ENCODE peak calls at places on chromosomes 13 and 19, in six cellular contexts. One of them, this sample, is unnamed. For H3K4me1, the result is how much of the 10 kb centered on the place peaks cover.

GRCh38 chr19:30066781-30067759 is 125.0 kb downstream of the URI1 start:
- DNase-seq in pancreas: no peak
- DNase-seq in H9: peak
- DNase-seq in left lung: no peak
- DNase-seq in CD8-positive, alpha-beta T cell: no peak
- DNase-seq in OCI-LY7: peak
- DNase-seq in this sample: no peak

GRCh38 chr19:27736225-27736624 is 1476.7 kb downstream of the UQCRFS1 start:
- DNase-seq in pancreas: no peak
- DNase-seq in H9: no peak
- DNase-seq in left lung: no peak
- DNase-seq in CD8-positive, alpha-beta T cell: no peak
- DNase-seq in OCI-LY7: no peak
- DNase-seq in this sample: no peak

GRCh38 chr13:80605743-80606142 is 264.8 kb upstream of the SPRY2 start:
- DNase-seq in pancreas: no peak
- DNase-seq in H9: no peak
- DNase-seq in left lung: no peak
- DNase-seq in CD8-positive, alpha-beta T cell: no peak
- DNase-seq in OCI-LY7: no peak
- DNase-seq in this sample: no peak

GRCh38 chr19:4229179-4229931 is at the start of gene EBI3:
- DNase-seq in pancreas: no peak
- DNase-seq in H9: peak
- DNase-seq in left lung: no peak
- DNase-seq in CD8-positive, alpha-beta T cell: no peak
- DNase-seq in OCI-LY7: no peak
- DNase-seq in this sample: no peak

GRCh38 chr13:98576215-98576945 is 527 bp downstream of the STK24 start:
- DNase-seq in pancreas: peak
- DNase-seq in H9: no peak
- DNase-seq in left lung: peak
- DNase-seq in CD8-positive, alpha-beta T cell: peak
- DNase-seq in OCI-LY7: peak
- DNase-seq in this sample: no peak

GRCh38 chr19:38216785-38217746 is 7.0 kb downstream of the DPF1 start:
- DNase-seq in pancreas: no peak
- DNase-seq in H9: no peak
- DNase-seq in left lung: no peak
- DNase-seq in CD8-positive, alpha-beta T cell: no peak
- DNase-seq in OCI-LY7: no peak
- DNase-seq in this sample: no peak

GRCh38 chr19:12834976-12835757 is 788 bp upstream of the RTBDN start:
- DNase-seq in pancreas: peak
- DNase-seq in H9: peak
- DNase-seq in left lung: no peak
- DNase-seq in CD8-positive, alpha-beta T cell: peak
- DNase-seq in OCI-LY7: peak
- DNase-seq in this sample: no peak

GRCh38 chr19:57302727-57303401 is 17.4 kb upstream of the ZNF543 start:
- DNase-seq in pancreas: no peak
- DNase-seq in H9: no peak
- DNase-seq in left lung: no peak
- DNase-seq in CD8-positive, alpha-beta T cell: no peak
- DNase-seq in OCI-LY7: no peak
- DNase-seq in this sample: no peak

GRCh38 chr19:46490774-46491173 is 4.9 kb downstream of the PNMA8B start:
- DNase-seq in pancreas: no peak
- DNase-seq in H9: no peak
- DNase-seq in left lung: peak
- DNase-seq in CD8-positive, alpha-beta T cell: no peak
- DNase-seq in OCI-LY7: no peak
- DNase-seq in this sample: no peak

GRCh38 chr13:37448072-37448471 is 150.5 kb downstream of the POSTN start:
- DNase-seq in pancreas: no peak
- DNase-seq in H9: no peak
- DNase-seq in left lung: no peak
- DNase-seq in CD8-positive, alpha-beta T cell: no peak
- DNase-seq in OCI-LY7: no peak
- DNase-seq in this sample: no peak

GRCh38 chr19:13428352-13428751 is 77.9 kb downstream of the CACNA1A start:
- DNase-seq in pancreas: no peak
- DNase-seq in H9: peak
- DNase-seq in left lung: no peak
- DNase-seq in CD8-positive, alpha-beta T cell: peak
- DNase-seq in OCI-LY7: peak
- DNase-seq in this sample: peak

GRCh38 chr19:54484451-54484850 is 11.4 kb upstream of the CDC42EP5 start:
- DNase-seq in pancreas: no peak
- DNase-seq in H9: no peak
- DNase-seq in left lung: no peak
- DNase-seq in CD8-positive, alpha-beta T cell: no peak
- DNase-seq in OCI-LY7: no peak
- DNase-seq in this sample: no peak

GRCh38 chr13:69769637-69770036 is 338.0 kb upstream of the ATXN8OS start:
- DNase-seq in pancreas: no peak
- DNase-seq in H9: no peak
- DNase-seq in left lung: no peak
- DNase-seq in CD8-positive, alpha-beta T cell: no peak
- DNase-seq in OCI-LY7: peak
- DNase-seq in this sample: no peak

GRCh38 chr13:39516140-39516539 is 86.9 kb downstream of the LHFPL6 start:
- DNase-seq in pancreas: no peak
- DNase-seq in H9: no peak
- DNase-seq in left lung: no peak
- DNase-seq in CD8-positive, alpha-beta T cell: no peak
- DNase-seq in OCI-LY7: no peak
- DNase-seq in this sample: no peak

GRCh38 chr19:44808463-44809371 is at the start of gene BCAM:
- DNase-seq in pancreas: peak
- DNase-seq in H9: peak
- DNase-seq in left lung: peak
- DNase-seq in CD8-positive, alpha-beta T cell: no peak
- DNase-seq in OCI-LY7: no peak
- DNase-seq in this sample: no peak

GRCh38 chr13:27211771-27212364 is 39.5 kb upstream of the RPL21 start:
- DNase-seq in pancreas: no peak
- DNase-seq in H9: no peak
- DNase-seq in left lung: peak
- DNase-seq in CD8-positive, alpha-beta T cell: no peak
- DNase-seq in OCI-LY7: no peak
- DNase-seq in this sample: peak

GRCh38 chr13:110407531-110407930 is 100.4 kb downstream of the COL4A2 start:
- DNase-seq in pancreas: no peak
- DNase-seq in H9: no peak
- DNase-seq in left lung: no peak
- DNase-seq in CD8-positive, alpha-beta T cell: no peak
- DNase-seq in OCI-LY7: no peak
- DNase-seq in this sample: no peak

GRCh38 chr13:110405597-110406450 is 98.7 kb downstream of the COL4A2 start:
- DNase-seq in pancreas: no peak
- DNase-seq in H9: no peak
- DNase-seq in left lung: no peak
- DNase-seq in CD8-positive, alpha-beta T cell: no peak
- DNase-seq in OCI-LY7: no peak
- DNase-seq in this sample: no peak

GRCh38 chr13:110408286-110408685 is 101.2 kb downstream of the COL4A2 start:
- DNase-seq in pancreas: no peak
- DNase-seq in H9: no peak
- DNase-seq in left lung: no peak
- DNase-seq in CD8-positive, alpha-beta T cell: no peak
- DNase-seq in OCI-LY7: no peak
- DNase-seq in this sample: no peak

GRCh38 chr13:110409581-110409992 is 102.5 kb downstream of the COL4A2 start:
- DNase-seq in pancreas: no peak
- DNase-seq in H9: no peak
- DNase-seq in left lung: no peak
- DNase-seq in CD8-positive, alpha-beta T cell: no peak
- DNase-seq in OCI-LY7: no peak
- DNase-seq in this sample: no peak

GRCh38 chr13:110407021-110407420 is 99.9 kb downstream of the COL4A2 start:
- DNase-seq in pancreas: no peak
- DNase-seq in H9: no peak
- DNase-seq in left lung: no peak
- DNase-seq in CD8-positive, alpha-beta T cell: no peak
- DNase-seq in OCI-LY7: no peak
- DNase-seq in this sample: no peak
- H3K4me1 ChIP-seq in pancreas: under half
- H3K4me1 ChIP-seq in H9: under half
- H3K4me1 ChIP-seq in left lung: under half
- H3K4me1 ChIP-seq in CD8-positive, alpha-beta T cell: under half
- H3K4me1 ChIP-seq in OCI-LY7: under half
- H3K4me1 ChIP-seq in this sample: under half

DNA sequence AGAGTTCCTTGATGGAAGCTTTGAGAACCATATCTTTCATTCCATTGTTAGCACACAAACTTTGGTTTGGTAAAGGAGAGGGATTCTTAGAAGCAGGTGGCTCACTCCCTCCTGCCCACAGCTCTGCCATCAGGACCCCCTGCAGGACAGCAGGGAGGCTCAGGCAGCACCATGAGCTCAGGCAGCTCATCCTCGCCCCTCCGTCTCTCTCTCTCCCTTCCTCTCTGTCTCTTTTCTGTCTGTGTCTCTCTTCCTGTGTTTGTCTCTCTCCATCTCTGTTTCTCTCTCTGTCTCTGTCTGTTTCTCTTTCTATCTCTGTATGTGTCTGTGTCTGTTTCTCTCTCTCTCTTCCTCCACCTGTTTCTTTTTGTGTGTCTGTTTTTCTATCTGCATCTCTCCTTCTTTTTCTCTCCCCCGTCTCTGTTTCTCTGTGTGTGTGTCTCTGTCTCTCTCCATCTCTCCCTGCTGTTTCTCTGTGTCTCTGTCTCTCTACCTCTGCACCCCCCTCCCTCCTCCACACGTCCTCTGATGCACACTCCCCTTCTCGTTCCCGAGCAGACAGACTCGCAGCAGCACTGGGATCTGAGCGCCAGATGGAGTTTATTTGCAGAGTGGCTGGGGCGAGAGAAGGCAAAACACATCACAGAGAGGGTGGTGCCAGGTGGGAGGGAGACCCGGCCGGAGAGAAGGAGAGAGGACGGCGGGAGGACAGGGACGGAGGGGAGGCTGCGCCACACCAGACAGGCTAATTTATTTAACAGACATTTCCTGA is 8.7 kb downstream of the SBK2 start:
- DNase-seq in pancreas: no peak
- DNase-seq in H9: no peak
- DNase-seq in left lung: no peak
- DNase-seq in CD8-positive, alpha-beta T cell: no peak
- DNase-seq in OCI-LY7: no peak
- DNase-seq in this sample: no peak
- TF ChIP-seq CTCF in pancreas: no peak
- TF ChIP-seq CTCF in H9: no peak
- TF ChIP-seq CTCF in left lung: no peak
- TF ChIP-seq CTCF in CD8-positive, alpha-beta T cell: no peak
- TF ChIP-seq CTCF in OCI-LY7: no peak
- TF ChIP-seq CTCF in this sample: no peak

DNA sequence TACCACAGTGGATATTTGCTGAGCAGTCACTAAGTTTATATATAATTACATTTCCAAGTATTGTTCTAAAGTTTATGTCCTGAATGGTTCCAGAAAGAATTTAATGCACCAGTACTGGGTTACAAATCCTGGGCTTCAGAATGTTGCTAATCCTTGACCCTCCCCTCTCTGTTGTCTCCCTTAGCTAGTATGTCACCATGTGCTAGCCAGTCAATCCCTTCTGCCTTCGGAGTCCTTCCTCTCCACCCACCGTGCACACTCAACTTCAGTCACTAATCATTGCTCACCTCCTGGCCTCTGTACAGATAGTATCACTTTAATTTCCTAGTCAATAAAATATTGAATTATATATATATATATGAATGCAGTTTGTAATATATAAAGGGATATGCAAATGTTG is 7.5 kb downstream of the FAM124A start:
- DNase-seq in pancreas: no peak
- DNase-seq in H9: peak
- DNase-seq in left lung: no peak
- DNase-seq in CD8-positive, alpha-beta T cell: no peak
- DNase-seq in OCI-LY7: no peak
- DNase-seq in this sample: no peak
- H3K4me1 ChIP-seq in pancreas: under half
- H3K4me1 ChIP-seq in H9: under half
- H3K4me1 ChIP-seq in left lung: under half
- H3K4me1 ChIP-seq in CD8-positive, alpha-beta T cell: under half
- H3K4me1 ChIP-seq in OCI-LY7: under half
- H3K4me1 ChIP-seq in this sample: under half

GRCh38 chr13:29704648-29705047 is 109.2 kb upstream of the SLC7A1 start:
- DNase-seq in pancreas: no peak
- DNase-seq in H9: no peak
- DNase-seq in left lung: no peak
- DNase-seq in CD8-positive, alpha-beta T cell: no peak
- DNase-seq in OCI-LY7: no peak
- DNase-seq in this sample: no peak
- TF ChIP-seq CTCF in pancreas: no peak
- TF ChIP-seq CTCF in H9: no peak
- TF ChIP-seq CTCF in left lung: no peak
- TF ChIP-seq CTCF in CD8-positive, alpha-beta T cell: no peak
- TF ChIP-seq CTCF in OCI-LY7: no peak
- TF ChIP-seq CTCF in this sample: no peak

GRCh38 chr19:17237747-17238706 is 7.7 kb downstream of the NR2F6 start:
- DNase-seq in pancreas: no peak
- DNase-seq in H9: no peak
- DNase-seq in left lung: no peak
- DNase-seq in CD8-positive, alpha-beta T cell: no peak
- DNase-seq in OCI-LY7: no peak
- DNase-seq in this sample: no peak
- H3K4me1 ChIP-seq in pancreas: under half
- H3K4me1 ChIP-seq in H9: under half
- H3K4me1 ChIP-seq in left lung: under half
- H3K4me1 ChIP-seq in CD8-positive, alpha-beta T cell: under half
- H3K4me1 ChIP-seq in OCI-LY7: under half
- H3K4me1 ChIP-seq in this sample: under half

This sample was measured in foreskin keratinocyte.